ENCODE peak calls at places on chromosomes 7 and 10, in nine cellular contexts. O is A549, S is 8988T, N is progenitor cell of endocrine pancreas, E is SK-N-SH, Q is nucleus accumbens, W is Karpas-422, G is fibroblast of mammary gland, C is brain microvascular endothelial cell. I is an unnamed sample.

GRCh38 chr10:13775786-13776780 is 189.3 kb downstream of the PRPF18 start:
- DNase-seq in O (no peak), S (no peak), N (no peak), E (no peak), Q (no peak), W (no peak), G (peak), C (peak), I (no peak)

GRCh38 chr10:69810097-69810496 is 8.4 kb downstream of the COL13A1 start:
- DNase-seq in O (no peak), S (no peak), N (no peak), E (no peak), Q (no peak), W (no peak), G (no peak), C (no peak), I (no peak)

GRCh38 chr10:34814228-34815173 is 595 bp downstream of the PARD3 start:
- DNase-seq in O (peak), S (peak), N (peak), E (peak), Q (peak), W (no peak), G (no peak), C (no peak), I (no peak)

GRCh38 chr10:89165923-89166322 is 41.2 kb downstream of the CH25H start:
- DNase-seq in O (no peak), S (no peak), N (no peak), E (no peak), Q (no peak), W (no peak), G (peak), C (no peak), I (no peak)

GRCh38 chr7:137943132-137943551 is 58.7 kb downstream of the CREB3L2 start:
- DNase-seq in O (no peak), S (no peak), N (no peak), E (no peak), Q (no peak), W (no peak), G (peak), C (peak), I (no peak)

GRCh38 chr7:32680259-32681173 is 185.2 kb downstream of the AVL9 start:
- DNase-seq in O (no peak), S (no peak), N (no peak), E (no peak), Q (no peak), W (no peak), G (peak), C (peak), I (no peak)

GRCh38 chr10:58844680-58845079 is 331.8 kb upstream of the PHYHIPL start:
- DNase-seq in O (no peak), S (no peak), N (no peak), E (no peak), Q (no peak), W (no peak), G (no peak), C (no peak), I (no peak)

GRCh38 chr10:72587568-72587967 is 38.3 kb downstream of the MICU1 start:
- DNase-seq in O (no peak), S (no peak), N (no peak), E (no peak), Q (no peak), W (no peak), G (no peak), C (no peak), I (no peak)

GRCh38 chr7:38629621-38630020 is 1.6 kb downstream of the AMPH start:
- DNase-seq in O (no peak), S (no peak), N (no peak), E (no peak), Q (no peak), W (no peak), G (peak), C (no peak), I (no peak)

I was measured in substantia nigra.